ENCODE peak calls at places on chromosomes 12 and 14, in eight cellular contexts. One of them, this sample, is unnamed.

GRCh38 chr12:121773011-121773777 is 20.3 kb downstream of the RHOF start:
- DNase-seq in fibroblast of the aortic adventitia: peak
- DNase-seq in HuH-7.5: peak
- DNase-seq in nephron progenitor cell: peak
- DNase-seq in HL-60: no peak
- DNase-seq in activated CD4-positive, alpha-beta T cell treated with anti-CD3 and anti-CD28 coated beads, Interleukin-2, amount 50 U/mL, for 48 hours: peak
- DNase-seq in hepatocyte: peak
- DNase-seq in HuH-7: peak
- DNase-seq in this sample: peak

GRCh38 chr12:46126050-46126727 is 135.8 kb upstream of the SCAF11 start:
- DNase-seq in fibroblast of the aortic adventitia: no peak
- DNase-seq in HL-60: no peak
- DNase-seq in activated CD4-positive, alpha-beta T cell treated with anti-CD3 and anti-CD28 coated beads, Interleukin-2, amount 50 U/mL, for 48 hours: no peak
- DNase-seq in hepatocyte: no peak
- DNase-seq in nephron progenitor cell: no peak
- DNase-seq in HuH-7.5: no peak
- DNase-seq in HuH-7: no peak
- DNase-seq in this sample: no peak

GRCh38 chr12:116053479-116054195 is 223.9 kb downstream of the MED13L start:
- DNase-seq in nephron progenitor cell: no peak
- DNase-seq in HuH-7.5: peak
- DNase-seq in HL-60: no peak
- DNase-seq in hepatocyte: peak
- DNase-seq in fibroblast of the aortic adventitia: peak
- DNase-seq in HuH-7: peak
- DNase-seq in activated CD4-positive, alpha-beta T cell treated with anti-CD3 and anti-CD28 coated beads, Interleukin-2, amount 50 U/mL, for 48 hours: no peak
- DNase-seq in this sample: no peak

GRCh38 chr12:54749191-54749818 is 101.1 kb upstream of the DCD start:
- DNase-seq in HL-60: no peak
- DNase-seq in fibroblast of the aortic adventitia: peak
- DNase-seq in hepatocyte: peak
- DNase-seq in HuH-7: peak
- DNase-seq in activated CD4-positive, alpha-beta T cell treated with anti-CD3 and anti-CD28 coated beads, Interleukin-2, amount 50 U/mL, for 48 hours: peak
- DNase-seq in HuH-7.5: peak
- DNase-seq in nephron progenitor cell: peak
- DNase-seq in this sample: peak

GRCh38 chr14:101335061-101335661 is 226.1 kb upstream of the DIO3 start:
- DNase-seq in nephron progenitor cell: no peak
- DNase-seq in hepatocyte: peak
- DNase-seq in HuH-7: peak
- DNase-seq in HuH-7.5: no peak
- DNase-seq in fibroblast of the aortic adventitia: no peak
- DNase-seq in activated CD4-positive, alpha-beta T cell treated with anti-CD3 and anti-CD28 coated beads, Interleukin-2, amount 50 U/mL, for 48 hours: no peak
- DNase-seq in HL-60: no peak
- DNase-seq in this sample: no peak

GRCh38 chr12:132049876-132050275 is 94.2 kb downstream of the DDX51 start:
- DNase-seq in HuH-7.5: no peak
- DNase-seq in HuH-7: no peak
- DNase-seq in hepatocyte: no peak
- DNase-seq in activated CD4-positive, alpha-beta T cell treated with anti-CD3 and anti-CD28 coated beads, Interleukin-2, amount 50 U/mL, for 48 hours: no peak
- DNase-seq in HL-60: no peak
- DNase-seq in nephron progenitor cell: no peak
- DNase-seq in fibroblast of the aortic adventitia: no peak
- DNase-seq in this sample: no peak

GRCh38 chr12:25645421-25645820 is 92.3 kb upstream of the LMNTD1 start:
- DNase-seq in nephron progenitor cell: no peak
- DNase-seq in HL-60: no peak
- DNase-seq in HuH-7: no peak
- DNase-seq in hepatocyte: no peak
- DNase-seq in activated CD4-positive, alpha-beta T cell treated with anti-CD3 and anti-CD28 coated beads, Interleukin-2, amount 50 U/mL, for 48 hours: no peak
- DNase-seq in HuH-7.5: no peak
- DNase-seq in fibroblast of the aortic adventitia: no peak
- DNase-seq in this sample: no peak

GRCh38 chr12:46390881-46391280 is 18.3 kb upstream of the SLC38A2 start:
- DNase-seq in nephron progenitor cell: no peak
- DNase-seq in activated CD4-positive, alpha-beta T cell treated with anti-CD3 and anti-CD28 coated beads, Interleukin-2, amount 50 U/mL, for 48 hours: no peak
- DNase-seq in HL-60: no peak
- DNase-seq in HuH-7.5: no peak
- DNase-seq in HuH-7: no peak
- DNase-seq in fibroblast of the aortic adventitia: no peak
- DNase-seq in hepatocyte: no peak
- DNase-seq in this sample: no peak

GRCh38 chr12:92928431-92928961 is 599 bp downstream of the EEA1 start:
- DNase-seq in fibroblast of the aortic adventitia: peak
- DNase-seq in HuH-7: no peak
- DNase-seq in HuH-7.5: no peak
- DNase-seq in HL-60: no peak
- DNase-seq in hepatocyte: peak
- DNase-seq in nephron progenitor cell: no peak
- DNase-seq in activated CD4-positive, alpha-beta T cell treated with anti-CD3 and anti-CD28 coated beads, Interleukin-2, amount 50 U/mL, for 48 hours: peak
- DNase-seq in this sample: peak

GRCh38 chr14:28757790-28758189 is 8.8 kb upstream of the FOXG1 start:
- DNase-seq in HuH-7.5: no peak
- DNase-seq in fibroblast of the aortic adventitia: no peak
- DNase-seq in hepatocyte: no peak
- DNase-seq in nephron progenitor cell: no peak
- DNase-seq in HuH-7: no peak
- DNase-seq in HL-60: no peak
- DNase-seq in activated CD4-positive, alpha-beta T cell treated with anti-CD3 and anti-CD28 coated beads, Interleukin-2, amount 50 U/mL, for 48 hours: no peak
- DNase-seq in this sample: no peak

GRCh38 chr12:6288235-6288634 is 22.2 kb upstream of the PLEKHG6 start:
- DNase-seq in HuH-7: no peak
- DNase-seq in nephron progenitor cell: no peak
- DNase-seq in activated CD4-positive, alpha-beta T cell treated with anti-CD3 and anti-CD28 coated beads, Interleukin-2, amount 50 U/mL, for 48 hours: no peak
- DNase-seq in HuH-7.5: no peak
- DNase-seq in fibroblast of the aortic adventitia: peak
- DNase-seq in hepatocyte: no peak
- DNase-seq in HL-60: no peak
- DNase-seq in this sample: no peak

GRCh38 chr14:105873870-105874512 is 347.6 kb downstream of the TMEM121 start:
- DNase-seq in HL-60: no peak
- DNase-seq in nephron progenitor cell: no peak
- DNase-seq in HuH-7: no peak
- DNase-seq in hepatocyte: no peak
- DNase-seq in activated CD4-positive, alpha-beta T cell treated with anti-CD3 and anti-CD28 coated beads, Interleukin-2, amount 50 U/mL, for 48 hours: no peak
- DNase-seq in fibroblast of the aortic adventitia: no peak
- DNase-seq in HuH-7.5: no peak
- DNase-seq in this sample: no peak

GRCh38 chr12:111056618-111057521 is 136.5 kb upstream of the MYL2 start:
- DNase-seq in hepatocyte: no peak
- DNase-seq in HL-60: peak
- DNase-seq in fibroblast of the aortic adventitia: no peak
- DNase-seq in activated CD4-positive, alpha-beta T cell treated with anti-CD3 and anti-CD28 coated beads, Interleukin-2, amount 50 U/mL, for 48 hours: peak
- DNase-seq in nephron progenitor cell: no peak
- DNase-seq in HuH-7: no peak
- DNase-seq in HuH-7.5: no peak
- DNase-seq in this sample: no peak

GRCh38 chr12:6641131-6641530 is 5.4 kb upstream of the LPAR5 start:
- DNase-seq in nephron progenitor cell: no peak
- DNase-seq in HuH-7.5: no peak
- DNase-seq in hepatocyte: no peak
- DNase-seq in fibroblast of the aortic adventitia: no peak
- DNase-seq in HuH-7: no peak
- DNase-seq in activated CD4-positive, alpha-beta T cell treated with anti-CD3 and anti-CD28 coated beads, Interleukin-2, amount 50 U/mL, for 48 hours: no peak
- DNase-seq in HL-60: no peak
- DNase-seq in this sample: no peak

GRCh38 chr12:2691340-2692111 is 103.2 kb upstream of the FKBP4 start:
- DNase-seq in fibroblast of the aortic adventitia: no peak
- DNase-seq in HuH-7: no peak
- DNase-seq in hepatocyte: peak
- DNase-seq in HL-60: no peak
- DNase-seq in HuH-7.5: no peak
- DNase-seq in activated CD4-positive, alpha-beta T cell treated with anti-CD3 and anti-CD28 coated beads, Interleukin-2, amount 50 U/mL, for 48 hours: peak
- DNase-seq in nephron progenitor cell: peak
- DNase-seq in this sample: no peak

GRCh38 chr12:97267166-97267565 is 195.4 kb upstream of the RMST start:
- DNase-seq in hepatocyte: no peak
- DNase-seq in fibroblast of the aortic adventitia: no peak
- DNase-seq in HL-60: no peak
- DNase-seq in HuH-7.5: no peak
- DNase-seq in activated CD4-positive, alpha-beta T cell treated with anti-CD3 and anti-CD28 coated beads, Interleukin-2, amount 50 U/mL, for 48 hours: no peak
- DNase-seq in nephron progenitor cell: no peak
- DNase-seq in HuH-7: no peak
- DNase-seq in this sample: no peak

GRCh38 chr12:99393763-99394162 is 253.8 kb upstream of the GARIN6 start:
- DNase-seq in HuH-7: no peak
- DNase-seq in HL-60: no peak
- DNase-seq in hepatocyte: no peak
- DNase-seq in fibroblast of the aortic adventitia: no peak
- DNase-seq in HuH-7.5: no peak
- DNase-seq in activated CD4-positive, alpha-beta T cell treated with anti-CD3 and anti-CD28 coated beads, Interleukin-2, amount 50 U/mL, for 48 hours: no peak
- DNase-seq in nephron progenitor cell: no peak
- DNase-seq in this sample: no peak

GRCh38 chr12:132115500-132115899 is 28.6 kb downstream of the DDX51 start:
- DNase-seq in fibroblast of the aortic adventitia: no peak
- DNase-seq in nephron progenitor cell: no peak
- DNase-seq in activated CD4-positive, alpha-beta T cell treated with anti-CD3 and anti-CD28 coated beads, Interleukin-2, amount 50 U/mL, for 48 hours: no peak
- DNase-seq in HuH-7.5: no peak
- DNase-seq in HuH-7: no peak
- DNase-seq in HL-60: no peak
- DNase-seq in hepatocyte: no peak
- DNase-seq in this sample: no peak

GRCh38 chr14:74368441-74368840 is 20.2 kb downstream of the VRTN start:
- DNase-seq in nephron progenitor cell: no peak
- DNase-seq in HuH-7.5: no peak
- DNase-seq in hepatocyte: no peak
- DNase-seq in fibroblast of the aortic adventitia: no peak
- DNase-seq in HuH-7: no peak
- DNase-seq in activated CD4-positive, alpha-beta T cell treated with anti-CD3 and anti-CD28 coated beads, Interleukin-2, amount 50 U/mL, for 48 hours: no peak
- DNase-seq in HL-60: no peak
- DNase-seq in this sample: peak

GRCh38 chr14:63535918-63536317 is 7.3 kb downstream of the PPP2R5E start:
- DNase-seq in HL-60: no peak
- DNase-seq in HuH-7: no peak
- DNase-seq in hepatocyte: no peak
- DNase-seq in activated CD4-positive, alpha-beta T cell treated with anti-CD3 and anti-CD28 coated beads, Interleukin-2, amount 50 U/mL, for 48 hours: no peak
- DNase-seq in HuH-7.5: no peak
- DNase-seq in fibroblast of the aortic adventitia: no peak
- DNase-seq in nephron progenitor cell: no peak
- DNase-seq in this sample: no peak

This sample was measured in HEK293T.